ENCODE peak calls at places on chromosomes 3 and 15, in seven cellular contexts. J, D, Z, K, L, V and T are unnamed samples.

GRCh38 chr3:31466016-31466415 is 66.7 kb upstream of the STT3B start:
- DNase-seq in J (peak), D (no peak), Z (no peak), K (no peak), L (no peak), V (no peak), T (no peak)

GRCh38 chr3:136070953-136071949 is 105.7 kb downstream of the PPP2R3A start:
- DNase-seq in J (peak), D (no peak), Z (peak), K (no peak), L (no peak), V (no peak), T (no peak)

GRCh38 chr15:41966920-41967465 is 5.4 kb downstream of the EHD4 start:
- DNase-seq in J (no peak), D (no peak), Z (no peak), K (peak), L (no peak), V (no peak), T (no peak)

GRCh38 chr3:133878518-133878917 is 17.2 kb downstream of the RAB6B start:
- DNase-seq in J (no peak), D (no peak), Z (no peak), K (no peak), L (no peak), V (no peak), T (no peak)

GRCh38 chr3:191087391-191087790 is 111.7 kb upstream of the OSTN start:
- DNase-seq in J (no peak), D (no peak), Z (peak), K (no peak), L (no peak), V (no peak), T (no peak)

GRCh38 chr15:75791337-75791713 is 51.9 kb upstream of the UBE2Q2 start:
- DNase-seq in J (no peak), D (no peak), Z (no peak), K (no peak), L (no peak), V (no peak), T (no peak)

GRCh38 chr15:40744810-40745152 is 10.3 kb downstream of the RMDN3 start:
- DNase-seq in J (no peak), D (no peak), Z (no peak), K (no peak), L (no peak), V (no peak), T (no peak)

GRCh38 chr3:50260027-50260941 is 8.7 kb upstream of the SEMA3B start:
- DNase-seq in J (peak), D (peak), Z (peak), K (peak), L (peak), V (peak), T (peak)

GRCh38 chr3:22245122-22245521 is 494.1 kb upstream of the ZNF385D start:
- DNase-seq in J (peak), D (no peak), Z (peak), K (no peak), L (no peak), V (peak), T (no peak)

GRCh38 chr15:90436952-90437351 is 48.9 kb downstream of the IQGAP1 start:
- DNase-seq in J (no peak), D (no peak), Z (no peak), K (no peak), L (no peak), V (no peak), T (no peak)

GRCh38 chr15:39124155-39124924 is 456.5 kb upstream of the THBS1 start:
- DNase-seq in J (peak), D (no peak), Z (no peak), K (no peak), L (no peak), V (no peak), T (no peak)

GRCh38 chr3:14546041-14546440 is 5.9 kb upstream of the GRIP2 start:
- DNase-seq in J (no peak), D (no peak), Z (no peak), K (no peak), L (no peak), V (no peak), T (no peak)

GRCh38 chr3:183195266-183195665 is 32.7 kb upstream of the LAMP3 start:
- DNase-seq in J (no peak), D (no peak), Z (no peak), K (no peak), L (no peak), V (no peak), T (no peak)

GRCh38 chr3:133444071-133444774 is 44.4 kb downstream of the BFSP2 start:
- DNase-seq in J (no peak), D (peak), Z (peak), K (no peak), L (no peak), V (no peak), T (no peak)

GRCh38 chr15:100650685-100651084 is 48.3 kb downstream of the ASB7 start:
- DNase-seq in J (no peak), D (peak), Z (no peak), K (no peak), L (no peak), V (no peak), T (no peak)

GRCh38 chr3:54262541-54262940 is 140.2 kb downstream of the CACNA2D3 start:
- DNase-seq in J (no peak), D (no peak), Z (no peak), K (no peak), L (no peak), V (no peak), T (no peak)

GRCh38 chr3:17302774-17303173 is 418.0 kb downstream of the PLCL2 start:
- DNase-seq in J (peak), D (no peak), Z (peak), K (peak), L (no peak), V (no peak), T (no peak)

GRCh38 chr3:121855555-121855954 is 20.5 kb downstream of the EAF2 start:
- DNase-seq in J (no peak), D (peak), Z (no peak), K (no peak), L (no peak), V (no peak), T (no peak)

GRCh38 chr3:109643590-109643989 is 306.2 kb upstream of the DPPA4 start:
- DNase-seq in J (peak), D (peak), Z (no peak), K (peak), L (no peak), V (no peak), T (no peak)

GRCh38 chr15:80679167-80679804 is 15.8 kb upstream of the ABHD17C start:
- DNase-seq in J (no peak), D (peak), Z (no peak), K (no peak), L (no peak), V (no peak), T (no peak)

GRCh38 chr3:57856675-57857074 is 100.6 kb downstream of the SLMAP start:
- DNase-seq in J (no peak), D (no peak), Z (no peak), K (no peak), L (no peak), V (no peak), T (no peak)

GRCh38 chr3:120705851-120706582 is 24.0 kb upstream of the HGD start:
- DNase-seq in J (no peak), D (no peak), Z (no peak), K (no peak), L (no peak), V (no peak), T (no peak)